ENCODE peak calls at places on chromosome 4, in seven cellular contexts. D, Q, R, P, X, C and Z are unnamed samples.

GRCh38 chr4:128856246-128856645 is 46.7 kb downstream of the JADE1 start:
- DNase-seq in D (no peak), Q (no peak), R (no peak), P (no peak), X (no peak), C (no peak), Z (no peak)

GRCh38 chr4:140095694-140096482 is 58.1 kb downstream of the MAML3 start:
- DNase-seq in D (peak), Q (peak), R (no peak), P (no peak), X (peak), C (peak), Z (no peak)

GRCh38 chr4:99594818-99595217 is 20.2 kb downstream of the MTTP start:
- DNase-seq in D (no peak), Q (no peak), R (no peak), P (no peak), X (no peak), C (no peak), Z (no peak)

GRCh38 chr4:141427726-141428296 is 207.1 kb downstream of the ZNF330 start:
- DNase-seq in D (no peak), Q (no peak), R (no peak), P (no peak), X (no peak), C (no peak), Z (no peak)

GRCh38 chr4:141636077-141636770 is at the start of gene IL15:
- DNase-seq in D (peak), Q (peak), R (peak), P (no peak), X (peak), C (peak), Z (no peak)

GRCh38 chr4:46329118-46329976 is 60.6 kb downstream of the GABRA2 start:
- DNase-seq in D (no peak), Q (peak), R (peak), P (no peak), X (no peak), C (no peak), Z (no peak)

GRCh38 chr4:1002131-1002630 is 9.0 kb upstream of the SLC26A1 start:
- DNase-seq in D (no peak), Q (peak), R (no peak), P (no peak), X (no peak), C (no peak), Z (no peak)

GRCh38 chr4:10034136-10034535 is 12.8 kb upstream of the SLC2A9 start:
- DNase-seq in D (no peak), Q (no peak), R (no peak), P (no peak), X (no peak), C (no peak), Z (no peak)

GRCh38 chr4:5376015-5376414 is 324.7 kb downstream of the STK32B start:
- DNase-seq in D (no peak), Q (no peak), R (peak), P (no peak), X (no peak), C (no peak), Z (no peak)